ENCODE peak calls at places on chromosomes 12 and 14, in seven cellular contexts. T is K562, W is keratinocyte, P is mammary epithelial cell, F is spleen, O is ovary, M is AG09319. Q is an unnamed sample.

GRCh38 chr12:46945591-46945990 is 119.8 kb upstream of the SLC38A4 start:
- DNase-seq in T (no peak), W (no peak), P (no peak), F (no peak), O (no peak), M (no peak), Q (no peak)

GRCh38 chr12:52432559-52433207 is 1.5 kb downstream of the KRT75 start:
- DNase-seq in T (no peak), W (no peak), P (no peak), F (no peak), O (no peak), M (no peak), Q (no peak)

GRCh38 chr14:94079891-94080605 is 954 bp downstream of the DDX24 start:
- DNase-seq in T (no peak), W (no peak), P (no peak), F (no peak), O (no peak), M (no peak), Q (peak)

GRCh38 chr12:32611986-32612385 is 67.1 kb upstream of the DNM1L start:
- DNase-seq in T (no peak), W (no peak), P (no peak), F (no peak), O (no peak), M (no peak), Q (no peak)

GRCh38 chr12:97277030-97277429 is 185.6 kb upstream of the RMST start:
- DNase-seq in T (no peak), W (no peak), P (no peak), F (no peak), O (no peak), M (no peak), Q (no peak)

GRCh38 chr12:132569856-132570480 is 40.4 kb downstream of the LRCOL1 start:
- DNase-seq in T (no peak), W (no peak), P (no peak), F (no peak), O (no peak), M (no peak), Q (no peak)

GRCh38 chr14:101927859-101928258 is 36.5 kb upstream of the DYNC1H1 start:
- DNase-seq in T (peak), W (no peak), P (peak), F (peak), O (peak), M (peak), Q (peak)

GRCh38 chr12:82314406-82314892 is 43.7 kb downstream of the CCDC59 start:
- DNase-seq in T (no peak), W (peak), P (peak), F (no peak), O (no peak), M (no peak), Q (peak)

GRCh38 chr12:124567673-124568373 is 411 bp upstream of the NCOR2 start:
- DNase-seq in T (peak), W (no peak), P (peak), F (peak), O (peak), M (peak), Q (peak)

GRCh38 chr12:87491089-87491488 is 538.1 kb downstream of the C12orf50 start:
- DNase-seq in T (no peak), W (no peak), P (no peak), F (no peak), O (no peak), M (no peak), Q (no peak)

GRCh38 chr14:58243790-58244555 is 670 bp upstream of the PSMA3 start:
- DNase-seq in T (no peak), W (no peak), P (peak), F (no peak), O (no peak), M (no peak), Q (peak)

GRCh38 chr12:31204995-31205582 is 120.9 kb downstream of the SINHCAF start:
- DNase-seq in T (no peak), W (peak), P (peak), F (no peak), O (no peak), M (no peak), Q (peak)

GRCh38 chr12:66085213-66085612 is 45.3 kb downstream of the LLPH start:
- DNase-seq in T (no peak), W (no peak), P (no peak), F (no peak), O (no peak), M (no peak), Q (no peak)

GRCh38 chr12:66090157-66090556 is 40.4 kb downstream of the LLPH start:
- DNase-seq in T (no peak), W (no peak), P (no peak), F (no peak), O (no peak), M (no peak), Q (no peak)

GRCh38 chr12:66086001-66086400 is 44.5 kb downstream of the LLPH start:
- DNase-seq in T (no peak), W (no peak), P (no peak), F (no peak), O (no peak), M (no peak), Q (no peak)

GRCh38 chr12:66083766-66084165 is 46.8 kb downstream of the LLPH start:
- DNase-seq in T (no peak), W (no peak), P (no peak), F (no peak), O (no peak), M (no peak), Q (no peak)

DNA sequence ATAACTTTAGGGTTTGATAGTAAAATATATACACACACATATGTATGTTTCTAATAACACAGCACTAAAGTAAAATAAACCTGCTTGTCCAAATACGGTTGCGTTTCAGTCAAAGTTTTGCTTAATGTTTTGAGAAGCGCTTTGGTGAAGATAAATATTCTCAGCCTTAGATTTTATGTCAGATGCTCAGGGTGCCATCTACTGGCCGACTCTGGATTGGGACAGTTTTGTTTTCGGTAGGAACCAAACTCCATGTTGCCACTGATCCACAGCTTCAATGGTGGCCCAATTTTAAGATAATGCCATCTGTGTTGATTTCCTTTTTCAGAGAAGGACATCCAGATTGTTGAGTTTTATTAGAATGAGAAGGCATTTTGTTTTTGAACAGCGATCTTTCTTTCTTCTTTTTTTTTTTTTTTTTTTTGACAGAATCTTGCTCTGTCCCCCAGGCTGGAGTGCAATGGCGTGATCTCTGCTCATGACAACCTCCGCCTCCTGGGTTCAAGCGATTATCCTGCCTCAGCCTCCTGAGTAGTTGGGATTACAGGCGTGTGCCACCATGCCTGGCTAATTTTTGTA is 43.1 kb downstream of the LLPH start:
- DNase-seq in T (peak), W (no peak), P (peak), F (no peak), O (peak), M (peak), Q (peak)
- TF ChIP-seq CTCF in T (peak), W (peak), P (peak), F (peak), O (peak), M (peak), Q (peak)

GRCh38 chr12:130249376-130249775 is 87.1 kb downstream of the FZD10 start:
- DNase-seq in T (peak), W (no peak), P (no peak), F (no peak), O (no peak), M (no peak), Q (no peak)

GRCh38 chr12:130246560-130246959 is 84.3 kb downstream of the FZD10 start:
- DNase-seq in T (no peak), W (no peak), P (no peak), F (no peak), O (no peak), M (no peak), Q (peak)

GRCh38 chr12:130242506-130242905 is 80.2 kb downstream of the FZD10 start:
- DNase-seq in T (no peak), W (no peak), P (no peak), F (no peak), O (no peak), M (no peak), Q (no peak)

GRCh38 chr12:130247634-130248237 is 85.5 kb downstream of the FZD10 start:
- DNase-seq in T (no peak), W (no peak), P (no peak), F (no peak), O (no peak), M (no peak), Q (no peak)
- TF ChIP-seq CTCF in T (no peak), W (no peak), P (no peak), F (no peak), O (no peak), M (no peak), Q (no peak)

DNA sequence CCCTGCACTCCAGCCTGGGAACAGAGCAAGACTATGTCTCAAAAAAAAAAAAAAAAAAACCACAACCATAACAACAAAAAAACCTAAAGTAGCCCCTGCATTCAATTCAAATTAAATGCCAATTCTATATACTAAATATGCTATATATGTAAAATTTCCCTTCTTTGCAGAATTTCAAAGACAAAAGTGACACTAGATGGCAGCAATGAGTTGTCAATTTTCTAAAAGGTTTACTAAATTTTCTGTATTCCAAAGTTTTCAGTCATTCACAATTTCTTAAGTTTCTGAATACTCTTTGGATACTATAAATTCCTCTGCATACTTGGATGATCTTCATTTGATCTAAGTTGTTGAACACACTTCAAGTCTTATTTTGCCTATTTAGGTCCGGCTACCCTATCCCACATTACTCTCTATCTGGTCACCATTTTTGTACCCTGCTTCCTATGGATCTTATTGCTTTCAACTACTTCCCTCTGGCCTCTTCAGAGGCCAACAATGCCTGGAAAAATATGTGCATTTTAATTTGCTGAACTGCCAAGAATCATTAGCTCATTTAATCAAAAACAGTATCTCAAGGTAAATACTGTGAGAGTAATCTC is 27.9 kb downstream of the HNRNPC start:
- DNase-seq in T (no peak), W (no peak), P (no peak), F (no peak), O (no peak), M (no peak), Q (no peak)
- TF ChIP-seq CTCF in T (no peak), W (no peak), P (peak), F (peak), O (no peak), M (peak), Q (no peak)

GRCh38 chr12:121334513-121335343 is 17.5 kb downstream of the ANAPC5 start:
- DNase-seq in T (peak), W (peak), P (peak), F (no peak), O (no peak), M (peak), Q (peak)
- TF ChIP-seq CTCF in T (peak), W (peak), P (peak), F (peak), O (peak), M (peak), Q (peak)

DNA sequence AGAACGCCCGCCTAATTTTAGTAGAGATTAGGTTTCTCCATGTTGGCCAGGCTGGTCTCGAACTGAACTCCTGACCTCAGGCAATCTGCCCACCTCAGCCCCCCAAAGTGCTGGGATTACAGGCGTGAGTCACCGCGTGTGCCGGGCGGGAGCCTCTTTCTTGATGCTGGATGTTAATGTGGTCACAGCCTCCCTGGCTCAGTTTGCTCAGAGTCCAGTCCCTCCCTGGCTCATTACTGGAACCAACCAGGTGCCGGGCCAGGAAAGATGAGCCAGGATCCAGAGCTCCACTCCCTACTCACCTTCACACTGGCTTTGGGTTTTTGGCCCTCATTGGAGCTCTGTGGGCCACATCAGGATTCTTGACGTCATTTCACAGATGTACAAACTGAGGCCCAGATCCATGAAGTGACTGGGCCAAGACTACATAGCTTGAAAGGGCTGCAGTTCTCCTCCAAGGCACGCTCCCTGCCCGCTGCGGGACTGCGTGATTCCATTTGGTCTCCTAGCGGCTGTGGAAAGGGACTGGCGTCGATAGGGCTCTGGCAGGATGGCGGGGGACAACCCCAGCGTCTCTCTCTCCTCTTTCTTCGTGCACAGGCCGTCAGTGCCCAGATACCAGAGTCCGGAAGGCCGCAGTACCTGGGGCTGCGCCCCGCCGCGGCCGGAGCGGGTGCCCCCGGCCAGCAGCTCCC is 5.1 kb upstream of the SHMT2 start:
- DNase-seq in T (no peak), W (no peak), P (no peak), F (no peak), O (no peak), M (no peak), Q (no peak)
- TF ChIP-seq CTCF in T (no peak), W (no peak), P (no peak), F (no peak), O (no peak), M (no peak), Q (no peak)

GRCh38 chr12:4648499-4649357 is at the start of the genes AKAP3 and NDUFA9:
- DNase-seq in T (peak), W (peak), P (peak), F (peak), O (peak), M (peak), Q (peak)

GRCh38 chr12:4648099-4648498 is 752 bp downstream of the AKAP3 start:
- DNase-seq in T (no peak), W (no peak), P (peak), F (no peak), O (no peak), M (no peak), Q (peak)

GRCh38 chr12:4649358-4649661 is 396 bp downstream of the NDUFA9 start:
- DNase-seq in T (peak), W (no peak), P (no peak), F (no peak), O (no peak), M (no peak), Q (no peak)

DNA sequence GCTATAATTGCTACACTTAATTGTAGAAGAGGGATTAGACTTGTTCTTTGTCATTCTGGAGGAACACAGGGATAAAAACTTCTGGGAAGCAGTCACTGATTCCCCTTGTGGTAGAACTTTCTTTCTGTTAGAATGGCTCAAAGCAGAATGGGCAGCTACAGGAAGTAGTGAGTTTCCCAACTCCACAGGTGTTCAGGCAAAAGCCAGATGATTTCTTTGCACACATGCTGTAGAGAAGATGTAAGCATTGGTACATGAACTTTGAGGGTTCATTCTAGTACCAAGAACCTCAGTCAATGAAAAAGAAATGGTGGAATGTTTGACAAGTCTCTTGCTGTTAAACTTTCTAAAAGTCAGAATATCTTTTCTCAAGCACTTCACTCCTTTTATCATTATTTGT is 4.3 kb downstream of the NDUFA9 start:
- DNase-seq in T (no peak), W (no peak), P (no peak), F (no peak), O (no peak), M (no peak), Q (no peak)
- TF ChIP-seq CTCF in T (no peak), W (no peak), P (no peak), F (no peak), O (no peak), M (no peak), Q (no peak)

Q was measured in bronchial epithelial cell.